ENCODE peak calls at places on chromosomes 16 and 17, in seven cellular contexts. H, D, N, I, C, U and Z are unnamed samples.

GRCh38 chr16:30609002-30609927 is 924 bp downstream of the ZNF689 start:
- DNase-seq in H (peak), D (no peak), N (peak), I (peak), C (peak), U (peak), Z (peak)

GRCh38 chr16:79191933-79192332 is 408.6 kb downstream of the MAF start:
- DNase-seq in H (no peak), D (no peak), N (no peak), I (no peak), C (no peak), U (no peak), Z (no peak)

GRCh38 chr16:4209657-4210056 is 32.2 kb downstream of the SRL start:
- DNase-seq in H (no peak), D (no peak), N (no peak), I (no peak), C (no peak), U (no peak), Z (no peak)

GRCh38 chr17:10292057-10292931 is 80.5 kb downstream of the MYH13 start:
- DNase-seq in H (peak), D (no peak), N (no peak), I (peak), C (no peak), U (no peak), Z (no peak)

GRCh38 chr17:63455417-63455816 is 9.3 kb upstream of the CYB561 start:
- DNase-seq in H (no peak), D (no peak), N (no peak), I (no peak), C (no peak), U (no peak), Z (no peak)

GRCh38 chr16:31664683-31665482 is 137.2 kb downstream of the AHSP start:
- DNase-seq in H (no peak), D (no peak), N (no peak), I (no peak), C (peak), U (no peak), Z (no peak)

GRCh38 chr17:46928472-46929261 is 5.7 kb downstream of the GOSR2 start:
- DNase-seq in H (no peak), D (no peak), N (no peak), I (no peak), C (no peak), U (no peak), Z (no peak)

GRCh38 chr16:67296422-67296821 is 17.1 kb downstream of the PLEKHG4 start:
- DNase-seq in H (no peak), D (no peak), N (no peak), I (no peak), C (peak), U (no peak), Z (no peak)

GRCh38 chr16:56625140-56625942 is at the start of gene MT1E:
- DNase-seq in H (peak), D (peak), N (peak), I (no peak), C (no peak), U (peak), Z (no peak)

GRCh38 chr16:88292007-88292940 is 90.5 kb upstream of the ZNF469 start:
- DNase-seq in H (no peak), D (no peak), N (no peak), I (no peak), C (no peak), U (no peak), Z (no peak)

GRCh38 chr16:89320717-89321501 is 103.4 kb downstream of the ZNF778 start:
- DNase-seq in H (peak), D (no peak), N (no peak), I (no peak), C (peak), U (peak), Z (no peak)

GRCh38 chr17:6654816-6655731 is 3.5 kb downstream of the C17orf100 start:
- DNase-seq in H (peak), D (no peak), N (peak), I (no peak), C (no peak), U (peak), Z (no peak)

DNA sequence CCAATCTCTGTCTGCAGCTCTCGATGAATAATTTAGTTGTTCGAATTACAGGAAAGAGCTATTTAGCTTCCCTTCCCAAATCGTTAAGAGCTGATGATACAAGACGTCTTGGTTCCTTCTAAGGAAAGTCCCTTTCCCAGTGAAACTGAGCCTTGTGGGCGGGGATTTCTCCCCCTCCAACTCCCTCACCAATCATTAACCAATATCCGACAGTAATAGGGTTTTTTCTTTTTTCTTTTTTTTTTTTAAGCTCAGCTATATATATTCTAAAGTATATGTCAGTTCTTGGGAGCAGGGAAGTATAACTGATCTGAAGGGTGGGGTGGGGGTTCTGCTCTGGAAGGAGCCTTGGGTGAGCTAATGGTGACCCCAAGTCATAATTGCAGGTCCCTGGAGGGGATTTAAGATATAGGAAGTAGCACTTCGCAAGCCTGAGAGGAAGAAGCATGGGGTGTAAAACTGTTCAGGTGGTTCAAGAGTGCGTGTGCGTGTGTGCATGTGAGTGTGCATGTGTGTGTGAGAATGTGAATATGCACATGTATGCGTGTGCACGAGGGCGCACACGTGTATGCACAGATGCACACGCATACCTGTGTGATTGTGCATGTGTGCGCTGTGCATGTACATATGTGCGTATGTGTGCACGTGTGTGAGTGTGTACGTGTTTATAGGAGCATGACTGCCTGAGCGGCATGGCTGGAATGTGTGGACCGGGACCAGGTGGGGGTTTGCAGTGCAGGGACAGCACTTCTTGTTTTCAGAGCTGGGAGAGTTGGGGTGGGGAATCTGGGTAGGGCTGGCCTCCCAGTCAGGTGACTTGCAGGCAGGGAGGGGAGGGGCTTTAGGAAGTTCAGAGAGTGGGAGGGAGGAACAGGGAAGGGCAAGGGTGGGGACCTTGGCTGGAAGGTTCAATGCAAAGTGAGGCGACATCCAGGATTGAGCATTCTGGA is 42.7 kb downstream of the SOCS3 start:
- DNase-seq in H (peak), D (no peak), N (peak), I (peak), C (peak), U (peak), Z (no peak)
- H3K4me3 ChIP-seq in H (no peak), D (no peak), N (no peak), I (no peak), C (peak), U (peak), Z (no peak)

GRCh38 chr17:38456031-38456815 is 28.0 kb downstream of the ARHGAP23 start:
- DNase-seq in H (no peak), D (no peak), N (no peak), I (peak), C (peak), U (no peak), Z (no peak)
- H3K27ac ChIP-seq in H (peak), D (no peak), N (peak), I (no peak), C (peak), U (no peak), Z (no peak)

GRCh38 chr17:73343739-73344454 is 32.1 kb upstream of the CDC42EP4 start:
- DNase-seq in H (peak), D (no peak), N (no peak), I (no peak), C (peak), U (no peak), Z (no peak)
- H3K4me3 ChIP-seq in H (no peak), D (no peak), N (no peak), I (no peak), C (peak), U (no peak), Z (no peak)

GRCh38 chr17:58968662-58969061 is 138.0 kb downstream of the TRIM37 start:
- DNase-seq in H (no peak), D (no peak), N (no peak), I (peak), C (no peak), U (no peak), Z (no peak)
- H3K27ac ChIP-seq in H (no peak), D (no peak), N (no peak), I (no peak), C (no peak), U (no peak), Z (no peak)

DNA sequence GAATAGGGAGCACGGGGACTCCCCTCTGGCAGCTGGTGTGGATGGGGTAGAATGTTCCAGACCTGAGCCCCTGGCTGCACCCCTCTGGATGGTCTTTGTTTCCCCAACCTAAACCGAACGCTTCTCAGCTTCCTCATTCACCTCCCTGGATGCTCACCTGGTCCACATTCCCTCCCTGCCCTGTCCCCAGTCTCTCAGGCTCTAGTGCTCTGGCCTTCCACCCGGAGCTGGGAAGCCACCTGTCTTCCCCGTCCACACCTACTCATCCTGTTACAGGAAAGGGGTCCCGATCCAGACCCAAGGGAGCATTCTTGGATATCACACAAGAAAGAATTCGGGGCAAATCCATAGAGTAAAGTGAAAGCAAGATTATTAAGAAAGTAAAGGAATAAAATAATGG is 73.5 kb downstream of the CYLD start:
- DNase-seq in H (no peak), D (no peak), N (no peak), I (no peak), C (no peak), U (peak), Z (no peak)
- H3K4me3 ChIP-seq in H (no peak), D (no peak), N (no peak), I (no peak), C (no peak), U (no peak), Z (no peak)

DNA sequence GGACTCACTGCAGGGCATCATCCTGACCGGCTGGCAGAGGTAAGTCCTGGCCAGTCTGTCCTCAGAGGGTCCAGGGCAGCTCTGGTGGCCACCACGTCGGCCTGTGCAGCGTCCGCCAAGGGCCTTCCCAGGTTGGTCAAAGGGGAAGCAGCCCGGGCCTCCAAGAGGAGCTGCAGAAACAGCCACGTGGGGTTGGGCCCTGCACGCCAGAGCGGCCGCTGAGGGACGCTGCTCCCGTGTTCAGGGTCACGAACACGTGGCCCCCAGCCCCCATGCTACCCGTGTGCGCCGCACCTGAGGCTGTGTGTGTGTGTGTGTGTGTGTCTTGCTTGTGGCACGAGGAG is 13.3 kb downstream of the CYBC1 start:
- DNase-seq in H (no peak), D (no peak), N (no peak), I (peak), C (no peak), U (no peak), Z (no peak)
- H3K27ac ChIP-seq in H (no peak), D (no peak), N (no peak), I (no peak), C (no peak), U (no peak), Z (no peak)

GRCh38 chr17:61405047-61405685 is 5.5 kb downstream of the TBX2 start:
- DNase-seq in H (peak), D (no peak), N (no peak), I (no peak), C (no peak), U (no peak), Z (no peak)
- H3K4me3 ChIP-seq in H (peak), D (no peak), N (peak), I (no peak), C (no peak), U (peak), Z (peak)

GRCh38 chr16:22210285-22210684 is 4.2 kb downstream of the EEF2K start:
- DNase-seq in H (no peak), D (no peak), N (no peak), I (peak), C (no peak), U (no peak), Z (no peak)
- H3K27ac ChIP-seq in H (no peak), D (no peak), N (no peak), I (peak), C (no peak), U (no peak), Z (no peak)

GRCh38 chr17:82527893-82528292 is 8.4 kb downstream of the FOXK2 start:
- DNase-seq in H (no peak), D (no peak), N (no peak), I (no peak), C (no peak), U (no peak), Z (no peak)
- H3K4me3 ChIP-seq in H (no peak), D (no peak), N (no peak), I (no peak), C (no peak), U (no peak), Z (no peak)